ENCODE peak calls at places on chromosomes 3 and 15, in nine cellular contexts. X is transverse colon; H is ovary; A is CD4-positive, CD25-positive, alpha-beta regulatory T cell; N is A549; O is colonic mucosa; F is body of pancreas; B is upper lobe of left lung; G is Peyer's patch. I is an unnamed sample. For H3K9me3, the result is how much of the 10 kb centered on the place peaks cover.

GRCh38 chr3:113832477-113833164 is 6.0 kb upstream of the GRAMD1C start:
- DNase-seq in A (no peak), N (no peak), F (no peak), X (no peak), G (no peak), B (no peak), O (no peak), H (no peak), I (no peak)

GRCh38 chr3:190514163-190515153 is 573 bp downstream of the IL1RAP start:
- DNase-seq in G (peak), B (peak), F (peak), O (peak), X (peak), H (peak), N (peak), A (peak), I (peak)

GRCh38 chr3:137012097-137012501 is 54.3 kb downstream of the IL20RB start:
- DNase-seq in N (no peak), X (no peak), G (no peak), O (no peak), A (no peak), H (no peak), F (no peak), B (no peak), I (no peak)

GRCh38 chr3:90033242-90033641 is 925.8 kb downstream of the EPHA3 start:
- DNase-seq in X (no peak), A (no peak), F (no peak), H (no peak), B (no peak), G (no peak), O (no peak), N (no peak), I (no peak)

GRCh38 chr3:39443530-39443929 is 23.9 kb upstream of the MOBP start:
- DNase-seq in O (no peak), F (no peak), G (no peak), H (no peak), N (peak), X (no peak), B (no peak), A (no peak), I (no peak)

GRCh38 chr3:137988152-137988551 is 21.8 kb upstream of the CLDN18 start:
- DNase-seq in B (peak), H (no peak), X (no peak), N (no peak), G (no peak), A (no peak), F (no peak), O (peak), I (no peak)

GRCh38 chr3:147191795-147192385 is 214.5 kb downstream of the ZIC4 start:
- DNase-seq in O (peak), F (peak), X (peak), N (peak), H (no peak), G (no peak), B (no peak), A (no peak), I (no peak)

GRCh38 chr3:149529099-149529498 is 54.6 kb downstream of the TM4SF4 start:
- DNase-seq in F (no peak), X (no peak), A (no peak), N (no peak), B (no peak), O (no peak), G (no peak), H (no peak), I (no peak)

GRCh38 chr15:91965501-91966180 is 112.1 kb downstream of the SLCO3A1 start:
- DNase-seq in G (no peak), O (no peak), X (no peak), A (no peak), H (no peak), B (no peak), N (peak), F (no peak), I (no peak)

GRCh38 chr3:33848624-33849347 is 50.4 kb downstream of the PDCD6IP start:
- DNase-seq in N (no peak), F (no peak), B (no peak), A (no peak), G (no peak), X (no peak), H (no peak), O (no peak), I (no peak)

GRCh38 chr3:107525101-107525953 is 2.6 kb downstream of the BBX start:
- DNase-seq in G (peak), A (no peak), O (peak), X (peak), F (peak), B (peak), H (peak), N (peak), I (peak)

GRCh38 chr15:64893481-64894394 is 18.0 kb upstream of the ANKDD1A start:
- DNase-seq in X (peak), A (peak), F (peak), O (peak), H (peak), B (peak), N (peak), G (peak), I (peak)

GRCh38 chr15:78739996-78740903 is 71.0 kb downstream of the ADAMTS7 start:
- DNase-seq in O (peak), A (no peak), G (peak), H (no peak), B (peak), N (peak), F (peak), X (peak), I (peak)

GRCh38 chr3:157204431-157204830 is 44.5 kb upstream of the CCNL1 start:
- DNase-seq in O (no peak), F (no peak), A (no peak), N (peak), H (no peak), X (no peak), G (no peak), B (no peak), I (no peak)

GRCh38 chr3:71847794-71848193 is 62.8 kb upstream of the PROK2 start:
- DNase-seq in X (no peak), A (no peak), G (no peak), B (no peak), H (no peak), N (no peak), F (no peak), O (no peak), I (no peak)

GRCh38 chr3:172467170-172467824 is 19.0 kb upstream of the GHSR start:
- DNase-seq in A (no peak), N (peak), G (no peak), O (no peak), X (no peak), B (no peak), H (no peak), F (no peak), I (no peak)

GRCh38 chr3:132997404-132997803 is 40.8 kb upstream of the TMEM108 start:
- DNase-seq in X (no peak), N (no peak), O (no peak), G (no peak), H (no peak), F (no peak), B (no peak), A (no peak), I (no peak)

GRCh38 chr3:94004301-94004910 is 24.0 kb downstream of the STX19 start:
- DNase-seq in B (no peak), G (no peak), X (no peak), H (no peak), O (no peak), A (no peak), F (no peak), N (peak), I (no peak)

GRCh38 chr15:60905587-60905986 is 323.5 kb downstream of the RORA start:
- DNase-seq in N (no peak), H (no peak), A (no peak), B (peak), O (no peak), G (no peak), F (no peak), X (peak), I (peak)

GRCh38 chr3:55202320-55202719 is 274.5 kb upstream of the LRTM1 start:
- DNase-seq in H (no peak), B (no peak), O (no peak), N (no peak), X (no peak), F (no peak), A (no peak), G (no peak), I (no peak)

GRCh38 chr3:136350132-136350531 is 100.0 kb downstream of the PCCB start:
- DNase-seq in G (no peak), N (peak), X (peak), F (no peak), H (peak), O (no peak), B (no peak), A (no peak), I (no peak)

GRCh38 chr3:47910777-47911440 is 105.3 kb downstream of the MAP4 start:
- DNase-seq in O (no peak), N (peak), F (no peak), X (no peak), H (no peak), G (no peak), A (no peak), B (no peak), I (no peak)

GRCh38 chr15:68820205-68820588 is 498 bp downstream of the ANP32A start:
- DNase-seq in H (peak), O (peak), B (peak), G (peak), X (peak), F (peak), A (peak), N (peak), I (peak)

GRCh38 chr3:72161870-72162617 is 377.1 kb upstream of the PROK2 start:
- DNase-seq in O (peak), B (no peak), G (no peak), A (no peak), N (peak), F (no peak), X (peak), H (peak), I (no peak)

GRCh38 chr15:27686376-27686775 is 412.7 kb downstream of the OCA2 start:
- DNase-seq in H (no peak), B (no peak), X (no peak), N (peak), G (no peak), A (no peak), O (no peak), F (no peak), I (no peak)

GRCh38 chr3:19522305-19522704 is 374.0 kb downstream of the KCNH8 start:
- DNase-seq in A (no peak), N (no peak), X (no peak), F (no peak), O (no peak), H (no peak), B (no peak), G (no peak), I (no peak)

GRCh38 chr15:52020253-52021085 is 1.4 kb downstream of the MAPK6 start:
- DNase-seq in X (no peak), O (no peak), F (no peak), A (no peak), H (no peak), N (no peak), B (no peak), G (no peak), I (no peak)

GRCh38 chr3:37293646-37294045 is 119.3 kb upstream of the LRRFIP2 start:
- DNase-seq in G (no peak), X (no peak), O (no peak), N (no peak), A (no peak), H (no peak), F (no peak), B (no peak), I (no peak)

GRCh38 chr3:78972617-78973301 is 795.0 kb downstream of the ROBO1 start:
- DNase-seq in X (no peak), A (no peak), G (no peak), B (no peak), H (no peak), F (no peak), O (no peak), N (no peak), I (no peak)

GRCh38 chr3:5332270-5332956 is 144.9 kb downstream of the EDEM1 start:
- DNase-seq in G (no peak), H (no peak), X (no peak), F (no peak), B (no peak), O (no peak), A (no peak), N (no peak), I (no peak)

GRCh38 chr3:134658555-134658954 is 7.7 kb upstream of the KY start:
- DNase-seq in A (no peak), B (no peak), F (no peak), X (no peak), H (no peak), O (no peak), G (no peak), N (no peak), I (no peak)

GRCh38 chr15:59528429-59528828 is 83.2 kb upstream of the GCNT3 start:
- DNase-seq in B (no peak), F (no peak), X (no peak), G (no peak), N (no peak), A (no peak), O (no peak), H (no peak), I (no peak)

GRCh38 chr15:22257668-22258401 is 177.5 kb downstream of the OR4M2 start:
- DNase-seq in A (no peak), X (no peak), B (no peak), G (no peak), N (no peak), H (no peak), F (no peak), O (no peak), I (no peak)
- H3K9me3 ChIP-seq in A (under half), X (under half), B (under half), G (under half), N (under half), H (under half), F (under half), O (under half), I (under half)

GRCh38 chr15:25170781-25171110 is 216.0 kb downstream of the SNRPN start:
- DNase-seq in N (no peak), X (no peak), F (no peak), A (no peak), O (no peak), H (no peak), B (no peak), G (peak), I (no peak)
- H3K9me3 ChIP-seq in N (under half), X (under half), F (under half), A (under half), O (under half), H (under half), B (under half), G (under half), I (under half)

GRCh38 chr3:88189361-88189810 is 39.6 kb downstream of the C3orf38 start:
- DNase-seq in A (no peak), G (no peak), N (peak), B (no peak), X (no peak), O (no peak), F (no peak), H (no peak), I (no peak)
- H3K9me3 ChIP-seq in A (under half), G (under half), N (under half), B (under half), X (under half), O (under half), F (under half), H (under half), I (under half)

DNA sequence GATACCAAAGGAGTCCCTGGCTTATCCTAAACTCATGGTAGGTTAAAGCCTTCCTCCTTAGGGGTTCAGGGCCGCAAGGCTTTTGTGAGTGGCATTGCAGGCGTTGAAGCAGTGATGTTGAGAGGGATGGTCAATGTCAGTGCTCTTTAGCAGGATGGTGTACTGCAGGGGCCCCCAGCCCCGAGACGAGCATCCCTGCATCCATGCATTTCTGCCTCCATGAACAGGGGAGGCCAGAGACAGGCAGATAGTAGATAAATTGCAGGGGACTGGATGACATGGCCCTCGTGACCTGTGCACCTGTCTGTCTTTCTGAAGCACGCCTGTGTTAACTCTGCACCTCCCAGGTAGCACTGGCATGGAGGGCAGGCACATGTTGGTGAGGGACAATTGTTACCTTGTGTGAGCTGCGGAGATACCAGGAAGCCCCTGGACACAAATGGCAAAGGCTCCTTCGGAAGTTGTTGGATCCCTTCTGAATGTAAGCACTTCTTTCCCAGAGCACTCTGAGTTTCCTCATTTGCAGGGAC is 133.5 kb downstream of the SNRPN start:
- DNase-seq in G (no peak), F (no peak), B (no peak), N (no peak), A (no peak), O (no peak), X (no peak), H (no peak), I (no peak)
- H3K9me3 ChIP-seq in G (half or more), F (half or more), B (half or more), N (under half), A (half or more), O (under half), X (half or more), H (half or more), I (under half)

DNA sequence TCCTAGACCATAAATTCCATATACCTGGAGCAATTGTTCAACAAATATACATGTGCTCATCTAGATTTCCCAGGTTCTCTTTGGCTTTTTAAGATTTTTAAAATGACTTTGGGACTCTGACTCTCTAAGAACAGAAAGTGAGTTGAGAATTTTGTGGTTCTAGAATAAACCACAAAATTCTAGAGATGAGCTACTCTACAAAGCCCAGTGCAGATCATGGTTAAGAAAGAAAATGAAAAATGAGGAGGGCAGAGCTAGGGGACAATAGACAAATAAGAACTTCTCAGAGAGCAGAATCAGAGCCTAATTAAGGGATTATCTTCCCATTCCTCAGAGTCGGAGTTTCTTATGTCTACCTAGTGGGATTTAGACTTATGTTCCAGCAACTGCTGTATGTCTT is 694.7 kb downstream of the ZNF385D start:
- DNase-seq in A (no peak), N (no peak), B (no peak), O (no peak), F (no peak), X (no peak), G (no peak), H (no peak), I (no peak)
- H3K9me3 ChIP-seq in A (under half), N (under half), B (under half), O (under half), F (under half), X (under half), G (under half), H (under half), I (under half)

GRCh38 chr3:171184372-171184771 is 157.9 kb upstream of the SLC2A2 start:
- DNase-seq in B (no peak), F (no peak), N (no peak), G (no peak), X (no peak), H (no peak), O (no peak), A (no peak), I (no peak)

GRCh38 chr3:171186817-171187216 is 160.3 kb upstream of the SLC2A2 start:
- DNase-seq in N (no peak), F (no peak), A (no peak), G (no peak), B (no peak), X (no peak), H (no peak), O (no peak), I (no peak)

GRCh38 chr3:171186383-171186782 is 159.9 kb upstream of the SLC2A2 start:
- DNase-seq in X (no peak), A (no peak), G (no peak), O (no peak), H (no peak), B (no peak), N (no peak), F (no peak), I (no peak)

GRCh38 chr3:171185359-171185758 is 158.8 kb upstream of the SLC2A2 start:
- DNase-seq in X (no peak), F (no peak), H (no peak), O (no peak), A (no peak), B (no peak), G (no peak), N (no peak), I (no peak)

GRCh38 chr3:171185959-171186358 is 159.4 kb upstream of the SLC2A2 start:
- DNase-seq in N (no peak), B (no peak), X (no peak), H (no peak), F (no peak), O (no peak), G (no peak), A (no peak), I (no peak)
- H3K9me3 ChIP-seq in N (under half), B (under half), X (under half), H (under half), F (under half), O (under half), G (under half), A (under half), I (under half)

GRCh38 chr3:110485389-110485788 is 586.2 kb upstream of the NECTIN3 start:
- DNase-seq in X (no peak), N (no peak), B (no peak), F (no peak), O (no peak), G (no peak), A (no peak), H (no peak), I (no peak)
- H3K9me3 ChIP-seq in X (under half), N (under half), B (under half), F (under half), O (under half), G (under half), A (under half), H (under half), I (under half)

GRCh38 chr3:76038949-76039348 is 253.6 kb upstream of the ZNF717 start:
- DNase-seq in X (no peak), G (no peak), F (no peak), B (no peak), N (no peak), A (no peak), H (no peak), O (no peak), I (no peak)
- H3K9me3 ChIP-seq in X (under half), G (under half), F (under half), B (under half), N (under half), A (under half), H (under half), O (under half), I (under half)